ENCODE peak calls at places on chromosome 20, in six cellular contexts. One of them, this sample, is unnamed.

GRCh38 chr20:20837574-20838021 is 125.2 kb upstream of the RALGAPA2 start:
- DNase-seq in endothelial cell of umbilical vein: peak
- DNase-seq in occipital lobe: peak
- DNase-seq in PC-9: peak
- DNase-seq in progenitor cell of endocrine pancreas: peak
- DNase-seq in NCI-H1105: peak
- DNase-seq in this sample: peak

GRCh38 chr20:63777614-63778013 is 38.0 kb downstream of the SLC2A4RG start:
- DNase-seq in endothelial cell of umbilical vein: no peak
- DNase-seq in occipital lobe: no peak
- DNase-seq in PC-9: no peak
- DNase-seq in progenitor cell of endocrine pancreas: no peak
- DNase-seq in NCI-H1105: no peak
- DNase-seq in this sample: no peak

GRCh38 chr20:57659789-57660509 is 39.7 kb upstream of the ZBP1 start:
- DNase-seq in endothelial cell of umbilical vein: no peak
- DNase-seq in occipital lobe: no peak
- DNase-seq in PC-9: no peak
- DNase-seq in progenitor cell of endocrine pancreas: no peak
- DNase-seq in NCI-H1105: no peak
- DNase-seq in this sample: no peak

GRCh38 chr20:38084425-38084951 is 50.9 kb downstream of the RPRD1B start:
- DNase-seq in endothelial cell of umbilical vein: peak
- DNase-seq in occipital lobe: no peak
- DNase-seq in PC-9: no peak
- DNase-seq in progenitor cell of endocrine pancreas: no peak
- DNase-seq in NCI-H1105: no peak
- DNase-seq in this sample: no peak

GRCh38 chr20:15236812-15237211 is 899.4 kb upstream of the FLRT3 start:
- DNase-seq in endothelial cell of umbilical vein: peak
- DNase-seq in occipital lobe: no peak
- DNase-seq in PC-9: peak
- DNase-seq in progenitor cell of endocrine pancreas: no peak
- DNase-seq in NCI-H1105: no peak
- DNase-seq in this sample: no peak

GRCh38 chr20:34938466-34939163 is 17.0 kb downstream of the GSS start:
- DNase-seq in endothelial cell of umbilical vein: peak
- DNase-seq in occipital lobe: no peak
- DNase-seq in PC-9: no peak
- DNase-seq in progenitor cell of endocrine pancreas: no peak
- DNase-seq in NCI-H1105: no peak
- DNase-seq in this sample: no peak

GRCh38 chr20:59235226-59235625 is 65.2 kb upstream of the EDN3 start:
- DNase-seq in endothelial cell of umbilical vein: no peak
- DNase-seq in occipital lobe: no peak
- DNase-seq in PC-9: no peak
- DNase-seq in progenitor cell of endocrine pancreas: no peak
- DNase-seq in NCI-H1105: no peak
- DNase-seq in this sample: no peak

GRCh38 chr20:51085761-51086160 is 62.9 kb upstream of the KCNG1 start:
- DNase-seq in endothelial cell of umbilical vein: no peak
- DNase-seq in occipital lobe: no peak
- DNase-seq in PC-9: no peak
- DNase-seq in progenitor cell of endocrine pancreas: no peak
- DNase-seq in NCI-H1105: no peak
- DNase-seq in this sample: no peak

GRCh38 chr20:50133474-50134217 is 19.9 kb downstream of the PEDS1 start:
- DNase-seq in endothelial cell of umbilical vein: no peak
- DNase-seq in occipital lobe: no peak
- DNase-seq in PC-9: no peak
- DNase-seq in progenitor cell of endocrine pancreas: no peak
- DNase-seq in NCI-H1105: no peak
- DNase-seq in this sample: no peak

GRCh38 chr20:8132632-8133587 is 844 bp downstream of the PLCB1 start:
- DNase-seq in endothelial cell of umbilical vein: peak
- DNase-seq in occipital lobe: no peak
- DNase-seq in PC-9: no peak
- DNase-seq in progenitor cell of endocrine pancreas: peak
- DNase-seq in NCI-H1105: no peak
- DNase-seq in this sample: no peak

GRCh38 chr20:41726727-41727126 is 108.5 kb upstream of the CHD6 start:
- DNase-seq in endothelial cell of umbilical vein: no peak
- DNase-seq in occipital lobe: no peak
- DNase-seq in PC-9: no peak
- DNase-seq in progenitor cell of endocrine pancreas: no peak
- DNase-seq in NCI-H1105: no peak
- DNase-seq in this sample: no peak

GRCh38 chr20:24448170-24448569 is 21.3 kb upstream of the SYNDIG1 start:
- DNase-seq in endothelial cell of umbilical vein: no peak
- DNase-seq in occipital lobe: no peak
- DNase-seq in PC-9: no peak
- DNase-seq in progenitor cell of endocrine pancreas: no peak
- DNase-seq in NCI-H1105: no peak
- DNase-seq in this sample: no peak

GRCh38 chr20:50186987-50187402 is 3.6 kb upstream of the CEBPB start:
- DNase-seq in endothelial cell of umbilical vein: no peak
- DNase-seq in occipital lobe: no peak
- DNase-seq in PC-9: no peak
- DNase-seq in progenitor cell of endocrine pancreas: no peak
- DNase-seq in NCI-H1105: no peak
- DNase-seq in this sample: no peak